ENCODE peak calls at places on chromosome 5, in nine cellular contexts. C, G, N, Y, F, A, K, V and R are unnamed samples.

GRCh38 chr5:82754759-82755158 is 322.4 kb downstream of the TMEM167A start:
- DNase-seq in K (no peak), Y (no peak), C (no peak), V (no peak), A (no peak), N (no peak), G (no peak), F (no peak), R (no peak)

GRCh38 chr5:111075520-111075919 is 4.0 kb downstream of the TSLP start:
- DNase-seq in F (no peak), A (peak), K (no peak), V (no peak), N (peak), C (peak), Y (no peak), G (no peak), R (no peak)

GRCh38 chr5:99037668-99038067 is 108.9 kb upstream of the CHD1 start:
- DNase-seq in V (no peak), F (no peak), G (no peak), C (no peak), A (no peak), Y (peak), K (no peak), N (peak), R (no peak)

GRCh38 chr5:169390265-169390664 is 89.3 kb upstream of the SLIT3 start:
- DNase-seq in V (no peak), F (no peak), N (no peak), C (no peak), Y (no peak), A (no peak), K (no peak), G (no peak), R (peak)

GRCh38 chr5:135005076-135005475 is 29.0 kb downstream of the PITX1 start:
- DNase-seq in G (no peak), Y (no peak), A (no peak), K (no peak), F (no peak), N (no peak), V (no peak), C (no peak), R (peak)

GRCh38 chr5:16784843-16785791 is 151.0 kb downstream of the MYO10 start:
- DNase-seq in N (no peak), K (no peak), A (no peak), Y (peak), C (no peak), G (no peak), F (no peak), V (no peak), R (no peak)

GRCh38 chr5:35777358-35778087 is 79.2 kb upstream of the IL7R start:
- DNase-seq in C (peak), F (no peak), G (peak), A (peak), V (peak), K (peak), N (peak), Y (peak), R (peak)

GRCh38 chr5:68239485-68239884 is 23.9 kb downstream of the PIK3R1 start:
- DNase-seq in C (no peak), F (peak), K (peak), Y (peak), A (peak), G (no peak), N (peak), V (no peak), R (peak)

GRCh38 chr5:148186248-148187003 is 16.4 kb upstream of the SPINK6 start:
- DNase-seq in G (no peak), K (no peak), V (no peak), Y (no peak), F (no peak), N (peak), C (no peak), A (peak), R (no peak)